ENCODE peak calls at places on chromosomes 12 and 14, in six cellular contexts. O is upper lobe of left lung, M is K562, G is sigmoid colon, Y is suprapubic skin, Z is transverse colon. I is an unnamed sample. For H3K9me3, the result is how much of the 10 kb centered on the place peaks cover.

GRCh38 chr12:116613256-116613655 is 54.1 kb downstream of the MAP1LC3B2 start:
- DNase-seq in O (no peak), M (no peak), Z (no peak), Y (no peak), G (no peak), I (no peak)

GRCh38 chr12:53046655-53047220 is 3.1 kb upstream of the TNS2 start:
- DNase-seq in Y (peak), M (peak), Z (peak), O (peak), G (peak), I (peak)

GRCh38 chr12:22083167-22083566 is 37.1 kb downstream of the CMAS start:
- DNase-seq in Y (no peak), G (no peak), O (no peak), M (peak), Z (no peak), I (no peak)

GRCh38 chr12:62191747-62192485 is 68.3 kb upstream of the USP15 start:
- DNase-seq in G (peak), Z (no peak), M (no peak), Y (peak), O (no peak), I (no peak)

GRCh38 chr12:24080465-24080864 is 131.0 kb upstream of the SOX5 start:
- DNase-seq in Z (no peak), Y (no peak), O (no peak), M (no peak), G (no peak), I (no peak)

GRCh38 chr12:58186914-58187313 is 245.5 kb downstream of the ATP23 start:
- DNase-seq in Y (no peak), O (no peak), M (no peak), G (no peak), Z (no peak), I (no peak)

GRCh38 chr14:35347323-35348043 is 55.3 kb downstream of the PSMA6 start:
- DNase-seq in M (no peak), Z (peak), O (peak), G (peak), Y (no peak), I (no peak)

GRCh38 chr12:26643532-26644315 is 189.3 kb downstream of the ITPR2 start:
- DNase-seq in Z (no peak), G (no peak), M (no peak), O (no peak), Y (no peak), I (no peak)

GRCh38 chr14:100428727-100429126 is 105.6 kb downstream of the SLC25A47 start:
- DNase-seq in G (no peak), Z (no peak), M (no peak), Y (no peak), O (no peak), I (no peak)

GRCh38 chr12:52217223-52217622 is 15.8 kb upstream of the KRT7 start:
- DNase-seq in Z (peak), G (peak), M (no peak), Y (no peak), O (peak), I (peak)

GRCh38 chr12:21650997-21651396 is 6.6 kb downstream of the LDHB start:
- DNase-seq in M (no peak), G (no peak), O (no peak), Z (no peak), Y (no peak), I (no peak)

GRCh38 chr12:55112378-55112777 is 13.8 kb upstream of the OR9K2 start:
- DNase-seq in Z (no peak), M (no peak), O (no peak), Y (no peak), G (no peak), I (no peak)

GRCh38 chr12:68568878-68569569 is 41.7 kb upstream of the RAP1B start:
- DNase-seq in G (no peak), Y (no peak), M (no peak), Z (peak), O (peak), I (no peak)

GRCh38 chr12:92502417-92503028 is 200.3 kb upstream of the PLEKHG7 start:
- DNase-seq in G (no peak), O (peak), Z (no peak), Y (no peak), M (no peak), I (no peak)

GRCh38 chr12:52871291-52871961 is 22.6 kb upstream of the KRT78 start:
- DNase-seq in Z (peak), Y (no peak), M (no peak), O (no peak), G (no peak), I (peak)

GRCh38 chr14:73058923-73059311 is 583 bp downstream of the RBM25 start:
- DNase-seq in Z (no peak), M (peak), O (peak), Y (peak), G (no peak), I (no peak)

GRCh38 chr12:101475751-101476305 is 692 bp downstream of the SPIC start:
- DNase-seq in G (no peak), O (no peak), Y (no peak), M (no peak), Z (no peak), I (no peak)

GRCh38 chr14:72243894-72244293 is 311.7 kb downstream of the RGS6 start:
- DNase-seq in G (no peak), M (no peak), O (no peak), Y (no peak), Z (no peak), I (no peak)

GRCh38 chr14:39102265-39102968 is 618 bp downstream of the SEC23A start:
- DNase-seq in Y (no peak), G (no peak), Z (peak), M (peak), O (peak), I (no peak)

GRCh38 chr14:50830044-50830931 is 674 bp downstream of the NIN start:
- DNase-seq in G (peak), Z (peak), O (peak), Y (peak), M (peak), I (peak)

GRCh38 chr14:41062826-41063225 is 543.9 kb upstream of the LRFN5 start:
- DNase-seq in Z (no peak), G (no peak), O (no peak), Y (no peak), M (no peak), I (no peak)
- H3K9me3 ChIP-seq in Z (under half), G (under half), O (under half), Y (under half), M (under half), I (under half)

GRCh38 chr14:34075826-34076225 is 125.0 kb upstream of the EGLN3 start:
- DNase-seq in Y (no peak), Z (no peak), G (no peak), M (no peak), O (no peak), I (no peak)
- TF ChIP-seq POLR2AphosphoS5 in Y (no peak), Z (no peak), G (no peak), M (no peak), O (no peak), I (no peak)

GRCh38 chr12:133226690-133227089 is 9.0 kb downstream of the ANHX start:
- DNase-seq in G (no peak), O (no peak), M (no peak), Z (no peak), Y (no peak), I (no peak)
- H3K9me3 ChIP-seq in G (under half), O (under half), M (under half), Z (under half), Y (under half), I (half or more)

DNA sequence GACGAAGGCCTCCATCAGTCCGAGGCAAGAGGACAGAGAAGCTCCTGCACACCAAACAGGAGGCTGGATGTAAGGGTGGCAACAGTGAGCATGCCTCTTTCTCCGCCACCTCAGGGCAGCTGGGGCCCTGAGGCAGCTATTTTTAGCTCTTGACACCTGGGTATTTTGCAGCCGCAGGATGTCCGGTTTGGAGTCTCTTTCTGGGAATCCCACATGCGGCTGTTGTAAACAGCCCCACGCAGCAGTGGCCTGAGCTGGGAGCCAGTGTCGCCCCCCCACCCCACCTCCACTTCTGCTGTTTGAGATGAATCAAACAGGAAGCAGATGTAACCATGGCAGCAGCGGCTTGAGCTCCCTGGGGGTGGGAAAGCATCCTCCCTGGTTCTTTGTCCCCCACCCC is 11.7 kb downstream of the HDAC7 start:
- DNase-seq in M (peak), Y (no peak), G (peak), O (peak), Z (peak), I (no peak)
- TF ChIP-seq POLR2AphosphoS5 in M (no peak), Y (no peak), G (no peak), O (peak), Z (peak), I (no peak)

DNA sequence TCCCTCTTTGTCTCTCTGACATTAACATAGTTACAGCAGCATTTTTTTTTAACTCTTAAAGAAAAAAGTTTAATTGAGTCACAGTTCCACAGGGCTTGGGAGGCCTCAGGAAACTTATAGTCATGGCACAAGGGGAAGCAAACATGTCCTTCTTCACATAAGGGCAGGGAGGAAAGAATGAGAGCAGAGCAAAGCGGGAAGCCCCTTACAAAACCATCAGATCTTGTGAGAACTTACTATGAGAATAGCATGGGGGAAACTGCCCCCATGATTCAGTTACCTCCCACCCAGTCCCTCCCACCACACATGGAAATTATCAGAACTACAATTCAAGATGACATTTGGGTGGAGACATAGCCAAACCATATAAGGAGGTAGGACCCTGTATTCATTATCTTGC is 96.2 kb downstream of the PLBD1 start:
- DNase-seq in G (no peak), Z (no peak), M (no peak), Y (no peak), O (no peak), I (no peak)
- H3K9me3 ChIP-seq in G (under half), Z (under half), M (under half), Y (under half), O (under half), I (under half)

GRCh38 chr12:118271770-118272417 is 100.8 kb downstream of the TAOK3 start:
- DNase-seq in O (peak), G (no peak), M (no peak), Z (no peak), Y (no peak), I (no peak)
- TF ChIP-seq POLR2AphosphoS5 in O (no peak), G (no peak), M (no peak), Z (no peak), Y (no peak), I (peak)

GRCh38 chr12:34368079-34368478 is 345.8 kb downstream of the ALG10 start:
- DNase-seq in M (no peak), O (no peak), G (no peak), Y (no peak), Z (no peak), I (no peak)

GRCh38 chr12:34358198-34358597 is 335.9 kb downstream of the ALG10 start:
- DNase-seq in O (no peak), Z (no peak), Y (no peak), M (no peak), G (no peak), I (no peak)

GRCh38 chr12:34357791-34358190 is 335.5 kb downstream of the ALG10 start:
- DNase-seq in G (no peak), M (no peak), Y (no peak), Z (no peak), O (no peak), I (no peak)

GRCh38 chr12:34361721-34362316 is 339.5 kb downstream of the ALG10 start:
- DNase-seq in M (no peak), Y (no peak), G (no peak), Z (no peak), O (no peak), I (no peak)

DNA sequence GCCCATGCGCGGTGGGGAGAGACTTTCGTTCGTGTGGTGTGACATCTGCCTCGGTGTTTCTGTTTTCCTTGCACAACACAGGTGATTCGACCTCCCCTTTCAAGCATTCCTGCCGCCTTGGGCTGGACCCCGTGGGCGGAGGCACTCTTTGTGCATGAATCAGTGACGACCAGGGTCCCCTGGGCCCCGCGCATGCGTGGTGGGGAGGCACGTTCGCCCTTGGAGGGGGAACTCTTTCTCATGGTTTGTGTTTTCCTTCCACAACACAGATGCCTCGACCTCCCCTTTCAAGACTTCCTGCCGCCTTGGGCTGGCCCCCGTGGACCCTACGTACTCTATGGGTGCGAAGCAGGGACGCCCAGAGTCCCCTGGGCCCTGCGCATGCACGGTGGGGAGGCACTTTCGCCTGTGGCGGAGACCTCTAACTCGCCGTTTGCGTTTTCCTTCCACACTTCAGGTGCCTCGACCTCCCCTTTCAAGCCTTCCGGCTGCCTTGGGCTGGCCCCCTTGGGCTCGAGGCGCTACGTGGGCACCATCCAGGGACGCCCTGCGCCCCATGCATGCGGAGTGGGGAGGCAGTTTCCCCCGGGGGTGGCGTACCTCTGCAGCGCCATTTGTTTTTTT is 340.9 kb downstream of the ALG10 start:
- DNase-seq in Y (no peak), O (no peak), G (no peak), Z (no peak), M (peak), I (no peak)
- H3K9me3 ChIP-seq in Y (under half), O (under half), G (under half), Z (under half), M (under half), I (half or more)

GRCh38 chr12:1277905-1278304 is 286.9 kb downstream of the ERC1 start:
- DNase-seq in Y (no peak), O (peak), Z (no peak), M (no peak), G (no peak), I (no peak)
- TF ChIP-seq POLR2AphosphoS5 in Y (no peak), O (no peak), Z (no peak), M (no peak), G (no peak), I (no peak)

GRCh38 chr12:131253376-131254026 is 299.8 kb downstream of the ADGRD1 start:
- DNase-seq in Z (no peak), O (no peak), G (no peak), Y (no peak), M (no peak), I (no peak)
- H3K9me3 ChIP-seq in Z (under half), O (under half), G (under half), Y (under half), M (under half), I (under half)

I was measured in breast epithelium.